ENCODE peak calls at places on chromosomes 4 and X, in eight cellular contexts. One of them, this sample, is unnamed.

GRCh38 chr4:82371398-82371972 is 2.3 kb downstream of the HNRNPD start:
- DNase-seq in neural progenitor cell: no peak
- DNase-seq in GM23338: peak
- DNase-seq in GM23248: peak
- DNase-seq in PC-3: peak
- DNase-seq in hepatocyte: no peak
- DNase-seq in OCI-LY7: peak
- DNase-seq in HCT116: no peak
- DNase-seq in this sample: no peak

GRCh38 chr4:143667461-143667860 is 33.0 kb downstream of the FREM3 start:
- DNase-seq in neural progenitor cell: peak
- DNase-seq in GM23338: no peak
- DNase-seq in GM23248: peak
- DNase-seq in PC-3: no peak
- DNase-seq in hepatocyte: no peak
- DNase-seq in OCI-LY7: no peak
- DNase-seq in HCT116: no peak
- DNase-seq in this sample: no peak

GRCh38 chrX:119067023-119067739 is 5.6 kb upstream of the CT47C1 start:
- DNase-seq in neural progenitor cell: peak
- DNase-seq in GM23338: peak
- DNase-seq in GM23248: peak
- DNase-seq in PC-3: peak
- DNase-seq in hepatocyte: peak
- DNase-seq in OCI-LY7: peak
- DNase-seq in HCT116: peak
- DNase-seq in this sample: peak

GRCh38 chr4:116618638-116619037 is 466.7 kb downstream of the TRAM1L1 start:
- DNase-seq in neural progenitor cell: no peak
- DNase-seq in GM23338: no peak
- DNase-seq in GM23248: no peak
- DNase-seq in PC-3: no peak
- DNase-seq in hepatocyte: no peak
- DNase-seq in OCI-LY7: no peak
- DNase-seq in HCT116: no peak
- DNase-seq in this sample: no peak

GRCh38 chrX:11244641-11245040 is 48.6 kb upstream of the AMELX start:
- DNase-seq in neural progenitor cell: no peak
- DNase-seq in GM23338: no peak
- DNase-seq in GM23248: peak
- DNase-seq in PC-3: peak
- DNase-seq in hepatocyte: no peak
- DNase-seq in OCI-LY7: no peak
- DNase-seq in HCT116: no peak
- DNase-seq in this sample: no peak

GRCh38 chrX:107654778-107655761 is 26.8 kb downstream of the PRPS1 start:
- DNase-seq in neural progenitor cell: peak
- DNase-seq in GM23338: peak
- DNase-seq in GM23248: peak
- DNase-seq in PC-3: peak
- DNase-seq in hepatocyte: peak
- DNase-seq in OCI-LY7: peak
- DNase-seq in HCT116: peak
- DNase-seq in this sample: no peak

GRCh38 chr4:182212211-182212761 is 30.9 kb upstream of the TENM3 start:
- DNase-seq in neural progenitor cell: peak
- DNase-seq in GM23338: peak
- DNase-seq in GM23248: no peak
- DNase-seq in PC-3: no peak
- DNase-seq in hepatocyte: peak
- DNase-seq in OCI-LY7: no peak
- DNase-seq in HCT116: no peak
- DNase-seq in this sample: no peak

GRCh38 chrX:129996120-129996519 is 13.7 kb downstream of the BCORL1 start:
- DNase-seq in neural progenitor cell: no peak
- DNase-seq in GM23338: no peak
- DNase-seq in GM23248: peak
- DNase-seq in PC-3: peak
- DNase-seq in hepatocyte: no peak
- DNase-seq in OCI-LY7: no peak
- DNase-seq in HCT116: no peak
- DNase-seq in this sample: no peak

GRCh38 chrX:39823848-39824247 is 273.9 kb downstream of the BCOR start:
- DNase-seq in neural progenitor cell: no peak
- DNase-seq in GM23338: no peak
- DNase-seq in GM23248: no peak
- DNase-seq in PC-3: no peak
- DNase-seq in hepatocyte: no peak
- DNase-seq in OCI-LY7: peak
- DNase-seq in HCT116: no peak
- DNase-seq in this sample: no peak

GRCh38 chrX:13752646-13753045 is 18.1 kb downstream of the OFD1 start:
- DNase-seq in neural progenitor cell: no peak
- DNase-seq in GM23338: no peak
- DNase-seq in GM23248: no peak
- DNase-seq in PC-3: no peak
- DNase-seq in hepatocyte: no peak
- DNase-seq in OCI-LY7: peak
- DNase-seq in HCT116: no peak
- DNase-seq in this sample: peak

GRCh38 chr4:128286474-128287158 is 997 bp downstream of the PGRMC2 start:
- DNase-seq in neural progenitor cell: peak
- DNase-seq in GM23338: peak
- DNase-seq in GM23248: peak
- DNase-seq in PC-3: peak
- DNase-seq in hepatocyte: peak
- DNase-seq in OCI-LY7: peak
- DNase-seq in HCT116: peak
- DNase-seq in this sample: peak

GRCh38 chrX:40154853-40155616 is 57.3 kb upstream of the BCOR start:
- DNase-seq in neural progenitor cell: peak
- DNase-seq in GM23338: peak
- DNase-seq in GM23248: peak
- DNase-seq in PC-3: peak
- DNase-seq in hepatocyte: peak
- DNase-seq in OCI-LY7: peak
- DNase-seq in HCT116: no peak
- DNase-seq in this sample: peak

GRCh38 chr4:3375688-3376087 is 66.1 kb upstream of the HGFAC start:
- DNase-seq in neural progenitor cell: no peak
- DNase-seq in GM23338: no peak
- DNase-seq in GM23248: peak
- DNase-seq in PC-3: peak
- DNase-seq in hepatocyte: no peak
- DNase-seq in OCI-LY7: no peak
- DNase-seq in HCT116: no peak
- DNase-seq in this sample: no peak

GRCh38 chr4:8108261-8108660 is 50.4 kb downstream of the ABLIM2 start:
- DNase-seq in neural progenitor cell: no peak
- DNase-seq in GM23338: no peak
- DNase-seq in GM23248: no peak
- DNase-seq in PC-3: no peak
- DNase-seq in hepatocyte: no peak
- DNase-seq in OCI-LY7: no peak
- DNase-seq in HCT116: no peak
- DNase-seq in this sample: no peak

GRCh38 chrX:102659790-102660757 is 8.8 kb downstream of the GPRASP1 start:
- DNase-seq in neural progenitor cell: peak
- DNase-seq in GM23338: peak
- DNase-seq in GM23248: peak
- DNase-seq in PC-3: no peak
- DNase-seq in hepatocyte: peak
- DNase-seq in OCI-LY7: peak
- DNase-seq in HCT116: no peak
- DNase-seq in this sample: peak

GRCh38 chr4:8131210-8131609 is 27.4 kb downstream of the ABLIM2 start:
- DNase-seq in neural progenitor cell: no peak
- DNase-seq in GM23338: no peak
- DNase-seq in GM23248: no peak
- DNase-seq in PC-3: no peak
- DNase-seq in hepatocyte: no peak
- DNase-seq in OCI-LY7: peak
- DNase-seq in HCT116: no peak
- DNase-seq in this sample: no peak

GRCh38 chr4:145938618-145939177 is at the start of gene ZNF827:
- DNase-seq in neural progenitor cell: peak
- DNase-seq in GM23338: peak
- DNase-seq in GM23248: peak
- DNase-seq in PC-3: peak
- DNase-seq in hepatocyte: peak
- DNase-seq in OCI-LY7: peak
- DNase-seq in HCT116: peak
- DNase-seq in this sample: peak

GRCh38 chr4:135185256-135185655 is 983.7 kb upstream of the PABPC4L start:
- DNase-seq in neural progenitor cell: peak
- DNase-seq in GM23338: peak
- DNase-seq in GM23248: no peak
- DNase-seq in PC-3: no peak
- DNase-seq in hepatocyte: no peak
- DNase-seq in OCI-LY7: no peak
- DNase-seq in HCT116: no peak
- DNase-seq in this sample: no peak

GRCh38 chr4:183960021-183960420 is 54.9 kb downstream of the STOX2 start:
- DNase-seq in neural progenitor cell: peak
- DNase-seq in GM23338: peak
- DNase-seq in GM23248: peak
- DNase-seq in PC-3: peak
- DNase-seq in hepatocyte: peak
- DNase-seq in OCI-LY7: no peak
- DNase-seq in HCT116: no peak
- DNase-seq in this sample: no peak

GRCh38 chr4:183426507-183426906 is 17.9 kb upstream of the CDKN2AIP start:
- DNase-seq in neural progenitor cell: no peak
- DNase-seq in GM23338: no peak
- DNase-seq in GM23248: no peak
- DNase-seq in PC-3: no peak
- DNase-seq in hepatocyte: no peak
- DNase-seq in OCI-LY7: no peak
- DNase-seq in HCT116: no peak
- DNase-seq in this sample: no peak

GRCh38 chrX:107025538-107025937 is 25.5 kb upstream of the MORC4 start:
- DNase-seq in neural progenitor cell: peak
- DNase-seq in GM23338: peak
- DNase-seq in GM23248: peak
- DNase-seq in PC-3: peak
- DNase-seq in hepatocyte: peak
- DNase-seq in OCI-LY7: peak
- DNase-seq in HCT116: peak
- DNase-seq in this sample: peak

GRCh38 chr4:85703098-85703497 is 228.1 kb downstream of the ARHGAP24 start:
- DNase-seq in neural progenitor cell: no peak
- DNase-seq in GM23338: no peak
- DNase-seq in GM23248: peak
- DNase-seq in PC-3: no peak
- DNase-seq in hepatocyte: no peak
- DNase-seq in OCI-LY7: peak
- DNase-seq in HCT116: no peak
- DNase-seq in this sample: no peak

GRCh38 chrX:1581132-1581531 is 10.3 kb upstream of the AKAP17A start:
- DNase-seq in neural progenitor cell: no peak
- DNase-seq in GM23338: peak
- DNase-seq in GM23248: peak
- DNase-seq in PC-3: peak
- DNase-seq in hepatocyte: no peak
- DNase-seq in OCI-LY7: peak
- DNase-seq in HCT116: no peak
- DNase-seq in this sample: peak

GRCh38 chrX:6159468-6159867 is 69.2 kb downstream of the NLGN4X start:
- DNase-seq in neural progenitor cell: no peak
- DNase-seq in GM23338: no peak
- DNase-seq in GM23248: no peak
- DNase-seq in PC-3: no peak
- DNase-seq in hepatocyte: no peak
- DNase-seq in OCI-LY7: no peak
- DNase-seq in HCT116: no peak
- DNase-seq in this sample: no peak

GRCh38 chr4:139164731-139165130 is 12.3 kb downstream of the ELF2 start:
- DNase-seq in neural progenitor cell: no peak
- DNase-seq in GM23338: no peak
- DNase-seq in GM23248: no peak
- DNase-seq in PC-3: no peak
- DNase-seq in hepatocyte: no peak
- DNase-seq in OCI-LY7: no peak
- DNase-seq in HCT116: no peak
- DNase-seq in this sample: no peak

GRCh38 chr4:127214001-127214400 is 418.8 kb upstream of the INTU start:
- DNase-seq in neural progenitor cell: no peak
- DNase-seq in GM23338: no peak
- DNase-seq in GM23248: no peak
- DNase-seq in PC-3: no peak
- DNase-seq in hepatocyte: peak
- DNase-seq in OCI-LY7: no peak
- DNase-seq in HCT116: no peak
- DNase-seq in this sample: no peak
- TF ChIP-seq EZH2phosphoT487 in neural progenitor cell: no peak
- TF ChIP-seq EZH2phosphoT487 in GM23338: no peak
- TF ChIP-seq EZH2phosphoT487 in GM23248: no peak
- TF ChIP-seq EZH2phosphoT487 in PC-3: no peak
- TF ChIP-seq EZH2phosphoT487 in hepatocyte: no peak
- TF ChIP-seq EZH2phosphoT487 in OCI-LY7: no peak
- TF ChIP-seq EZH2phosphoT487 in HCT116: no peak
- TF ChIP-seq EZH2phosphoT487 in this sample: no peak

DNA sequence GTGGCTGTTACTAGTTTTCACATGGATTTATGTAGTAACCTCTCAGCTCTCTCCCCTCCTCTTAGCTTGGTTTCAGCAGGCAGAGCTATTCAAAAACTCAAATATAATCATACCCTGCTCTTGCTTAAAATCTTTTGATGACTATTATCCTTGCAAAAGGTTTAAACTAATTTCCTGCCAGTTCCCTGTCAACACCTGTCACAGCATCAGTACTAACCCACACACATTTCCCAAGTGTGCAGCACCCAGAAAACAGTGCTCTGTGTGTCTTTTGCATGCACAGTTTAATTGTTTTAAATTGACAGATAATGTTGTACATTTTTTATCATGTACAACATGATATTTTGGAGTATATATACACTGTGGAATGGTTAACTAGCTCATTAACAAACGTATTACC is 202.0 kb downstream of the PAPSS1 start:
- DNase-seq in neural progenitor cell: no peak
- DNase-seq in GM23338: no peak
- DNase-seq in GM23248: no peak
- DNase-seq in PC-3: no peak
- DNase-seq in hepatocyte: no peak
- DNase-seq in OCI-LY7: no peak
- DNase-seq in HCT116: no peak
- DNase-seq in this sample: no peak
- TF ChIP-seq EZH2phosphoT487 in neural progenitor cell: no peak
- TF ChIP-seq EZH2phosphoT487 in GM23338: no peak
- TF ChIP-seq EZH2phosphoT487 in GM23248: no peak
- TF ChIP-seq EZH2phosphoT487 in PC-3: no peak
- TF ChIP-seq EZH2phosphoT487 in hepatocyte: no peak
- TF ChIP-seq EZH2phosphoT487 in OCI-LY7: no peak
- TF ChIP-seq EZH2phosphoT487 in HCT116: no peak
- TF ChIP-seq EZH2phosphoT487 in this sample: no peak

GRCh38 chr4:152591361-152591760 is 55.5 kb upstream of the FBXW7 start:
- DNase-seq in neural progenitor cell: peak
- DNase-seq in GM23338: peak
- DNase-seq in GM23248: peak
- DNase-seq in PC-3: no peak
- DNase-seq in hepatocyte: peak
- DNase-seq in OCI-LY7: no peak
- DNase-seq in HCT116: no peak
- DNase-seq in this sample: no peak
- TF ChIP-seq EZH2phosphoT487 in neural progenitor cell: no peak
- TF ChIP-seq EZH2phosphoT487 in GM23338: no peak
- TF ChIP-seq EZH2phosphoT487 in GM23248: no peak
- TF ChIP-seq EZH2phosphoT487 in PC-3: no peak
- TF ChIP-seq EZH2phosphoT487 in hepatocyte: no peak
- TF ChIP-seq EZH2phosphoT487 in OCI-LY7: no peak
- TF ChIP-seq EZH2phosphoT487 in HCT116: no peak
- TF ChIP-seq EZH2phosphoT487 in this sample: no peak

GRCh38 chrX:93695981-93696380 is 22.0 kb downstream of the FAM133A start:
- DNase-seq in neural progenitor cell: no peak
- DNase-seq in GM23338: peak
- DNase-seq in GM23248: no peak
- DNase-seq in PC-3: no peak
- DNase-seq in hepatocyte: no peak
- DNase-seq in OCI-LY7: no peak
- DNase-seq in HCT116: no peak
- DNase-seq in this sample: no peak
- TF ChIP-seq EZH2phosphoT487 in neural progenitor cell: no peak
- TF ChIP-seq EZH2phosphoT487 in GM23338: no peak
- TF ChIP-seq EZH2phosphoT487 in GM23248: no peak
- TF ChIP-seq EZH2phosphoT487 in PC-3: no peak
- TF ChIP-seq EZH2phosphoT487 in hepatocyte: no peak
- TF ChIP-seq EZH2phosphoT487 in OCI-LY7: no peak
- TF ChIP-seq EZH2phosphoT487 in HCT116: no peak
- TF ChIP-seq EZH2phosphoT487 in this sample: no peak

This sample was measured in MM.1S.